ENCODE peak calls at places on chromosome 2, in nine cellular contexts. D is psoas muscle, X is GM12878, K is fibroblast of lung, R is NB4, L is GM12865, C is astrocyte of the cerebellum, A is cardiac fibroblast, Z is HFFc6. N is an unnamed sample.
A peak's percentile ranks its signal among the peaks of the same experiment; 100 is the strongest.

GRCh38 chr2:135587958-135588357 is 56.7 kb downstream of the R3HDM1 start:
- DNase-seq in D (no peak), C (no peak), Z (no peak), X (no peak), A (no peak), K (no peak), L (no peak), R (no peak), N (no peak)

GRCh38 chr2:202764991-202765390 is 106.6 kb downstream of the ICA1L start:
- DNase-seq in C (no peak), X (no peak), D (no peak), Z (no peak), A (no peak), L (no peak), K (no peak), R (no peak), N (no peak)

GRCh38 chr2:236051803-236052202 is 116.4 kb downstream of the GBX2 start:
- DNase-seq in C (no peak), R (no peak), L (no peak), K (no peak), Z (no peak), X (no peak), D (no peak), A (no peak), N (no peak)

GRCh38 chr2:10457846-10458563 is 9.9 kb upstream of the ODC1 start:
- DNase-seq in X (no peak), Z (peak; percentile 33), R (no peak), C (peak; percentile 47), K (peak; percentile 68), L (no peak), A (peak; percentile 84), D (no peak), N (no peak)

GRCh38 chr2:157404363-157404762 is 39.5 kb downstream of the CYTIP start:
- DNase-seq in D (no peak), K (no peak), C (no peak), Z (no peak), L (peak; percentile 87), X (peak; percentile 85), A (peak; percentile 44), R (no peak), N (no peak)

GRCh38 chr2:12855508-12855907 is 138.8 kb downstream of the TRIB2 start:
- DNase-seq in K (no peak), D (no peak), A (no peak), R (no peak), C (no peak), L (no peak), Z (no peak), X (no peak), N (no peak)

GRCh38 chr2:173990970-173991819 is 26.0 kb upstream of the SP3 start:
- DNase-seq in A (peak; percentile 79), X (peak; percentile 87), L (peak; percentile 85), R (no peak), K (peak; percentile 94), Z (peak; percentile 41), D (peak; percentile 81), C (peak; percentile 39), N (peak; percentile 63)

GRCh38 chr2:225004531-225004930 is 37.7 kb downstream of the DOCK10 start:
- DNase-seq in K (peak; percentile 50), X (no peak), A (peak; percentile 78), D (no peak), R (no peak), Z (peak; percentile 40), C (no peak), L (no peak), N (no peak)

GRCh38 chr2:127592761-127593227 is 53.2 kb upstream of the GPR17 start:
- DNase-seq in R (no peak), L (no peak), X (no peak), A (no peak), Z (no peak), K (no peak), D (no peak), C (no peak), N (no peak)

GRCh38 chr2:171432206-171432968 is 1.4 kb downstream of the METTL8 start:
- DNase-seq in A (no peak), K (no peak), R (peak; percentile 44), C (no peak), X (no peak), Z (no peak), D (no peak), L (peak; percentile 33), N (no peak)

GRCh38 chr2:205372141-205372540 is 310.2 kb upstream of the NRP2 start:
- DNase-seq in D (no peak), X (no peak), C (peak; percentile 68), L (no peak), R (no peak), K (peak; percentile 39), A (peak; percentile 45), Z (peak; percentile 72), N (no peak)

GRCh38 chr2:154093856-154094255 is 222.1 kb downstream of the GALNT13 start:
- DNase-seq in D (no peak), A (no peak), K (no peak), R (no peak), X (no peak), Z (no peak), L (no peak), C (no peak), N (no peak)

GRCh38 chr2:226124548-226125011 is 675.0 kb downstream of the IRS1 start:
- DNase-seq in K (peak; percentile 79), Z (no peak), A (peak; percentile 48), X (no peak), D (no peak), L (no peak), C (no peak), R (no peak), N (peak; percentile 42)

GRCh38 chr2:73830871-73831401 is 2.2 kb downstream of the STAMBP start:
- DNase-seq in R (peak; percentile 41), A (peak; percentile 97), D (no peak), K (peak; percentile 85), L (no peak), X (no peak), C (peak; percentile 84), Z (peak; percentile 91), N (peak; percentile 50)

GRCh38 chr2:241728627-241729026 is 5.8 kb upstream of the D2HGDH start:
- DNase-seq in A (no peak), R (no peak), K (no peak), C (no peak), Z (no peak), D (peak; percentile 85), X (no peak), L (no peak), N (no peak)

GRCh38 chr2:9114457-9114856 is 92.2 kb upstream of the ASAP2 start:
- DNase-seq in L (peak; percentile 16), C (no peak), R (peak; percentile 10), X (no peak), K (no peak), A (peak; percentile 42), D (no peak), Z (no peak), N (no peak)
- TF ChIP-seq CTCF in L (no peak), C (no peak), R (no peak), X (peak; percentile 45), K (no peak), A (peak; percentile 31), D (no peak), Z (no peak), N (no peak)

DNA sequence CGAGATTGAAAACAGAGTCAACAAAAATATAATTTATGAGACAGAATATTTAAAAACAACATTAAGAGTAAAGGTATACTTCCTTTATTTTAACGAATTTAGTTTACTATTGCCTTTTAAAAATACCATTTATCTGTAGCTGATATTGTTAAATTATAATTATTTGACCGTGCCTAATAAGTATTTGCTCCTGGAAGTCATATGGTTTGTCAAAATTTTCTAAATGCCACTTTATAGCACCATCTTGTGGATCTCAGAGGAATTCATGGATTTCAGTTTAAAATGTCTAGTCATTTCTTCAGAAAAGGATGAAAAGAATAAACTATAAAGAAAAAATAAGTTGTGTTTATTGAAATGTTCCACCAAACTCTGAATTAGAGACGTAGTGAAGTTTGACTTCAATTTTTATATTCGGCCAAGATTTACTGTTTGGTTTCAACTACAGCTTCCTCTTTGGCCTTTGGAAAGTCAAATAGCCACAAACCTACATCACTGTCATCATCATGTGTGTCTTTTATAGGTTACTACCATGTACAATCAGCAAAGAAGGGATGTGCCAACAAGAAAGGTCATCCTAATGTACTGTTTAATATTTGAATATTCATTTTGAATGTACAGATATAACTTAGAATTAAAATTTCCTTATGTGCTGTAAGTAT is 10.3 kb upstream of the FTCDNL1 start:
- DNase-seq in K (peak; percentile 63), C (no peak), L (peak; percentile 16), Z (peak; percentile 15), R (peak; percentile 55), D (no peak), X (no peak), A (peak; percentile 57), N (no peak)
- TF ChIP-seq CTCF in K (peak; percentile 34), C (peak; percentile 34), L (peak; percentile 28), Z (peak; percentile 79), R (peak; percentile 28), D (peak; percentile 44), X (peak; percentile 47), A (peak; percentile 51), N (peak; percentile 64)

GRCh38 chr2:162330881-162331280 is 12.4 kb upstream of the IFIH1 start:
- DNase-seq in A (peak; percentile 25), L (no peak), X (no peak), R (no peak), C (no peak), D (no peak), Z (no peak), K (no peak), N (no peak)

GRCh38 chr2:162328424-162329157 is 10.1 kb upstream of the IFIH1 start:
- DNase-seq in D (no peak), X (no peak), R (no peak), Z (no peak), L (no peak), A (no peak), C (no peak), K (no peak), N (no peak)

GRCh38 chr2:162327806-162328205 is 9.3 kb upstream of the IFIH1 start:
- DNase-seq in L (no peak), K (no peak), C (no peak), D (no peak), A (no peak), Z (no peak), R (no peak), X (no peak), N (no peak)

GRCh38 chr2:162324953-162325352 is 6.5 kb upstream of the IFIH1 start:
- DNase-seq in K (no peak), D (no peak), C (no peak), Z (no peak), A (no peak), X (no peak), L (no peak), R (no peak), N (no peak)

GRCh38 chr2:162327134-162327769 is 8.8 kb upstream of the IFIH1 start:
- DNase-seq in C (no peak), X (no peak), Z (peak; percentile 8), K (no peak), A (peak; percentile 31), L (no peak), R (peak; percentile 46), D (no peak), N (no peak)
- TF ChIP-seq CTCF in C (peak; percentile 59), X (peak; percentile 30), Z (peak; percentile 84), K (peak; percentile 41), A (peak; percentile 55), L (peak; percentile 36), R (peak; percentile 88), D (no peak), N (peak; percentile 40)

DNA sequence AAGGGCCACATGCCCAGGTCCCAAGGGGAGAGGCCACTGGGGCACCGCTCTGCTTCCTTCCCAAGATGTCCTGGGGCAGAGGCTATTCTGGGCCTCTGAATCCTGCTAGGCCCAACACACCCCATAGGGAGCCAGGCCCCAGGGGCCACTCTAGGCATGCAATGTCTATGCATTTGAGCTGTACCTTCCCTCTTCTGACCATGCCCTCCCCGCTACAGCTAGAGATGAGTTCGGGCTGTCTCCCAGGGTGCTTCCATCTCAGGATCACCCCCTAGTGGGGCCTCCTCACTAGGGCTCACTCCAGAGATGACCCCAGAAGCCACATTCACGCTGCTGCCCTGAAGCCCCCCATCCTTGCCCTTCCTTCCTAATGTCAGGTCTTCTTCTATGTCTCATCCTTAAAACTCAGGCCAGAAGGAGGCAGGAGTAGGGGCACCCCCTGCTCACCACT is 54.4 kb downstream of the TNS1 start:
- DNase-seq in Z (no peak), D (no peak), R (no peak), C (no peak), A (no peak), X (no peak), K (no peak), L (no peak), N (no peak)
- TF ChIP-seq CTCF in Z (no peak), D (no peak), R (no peak), C (no peak), A (no peak), X (no peak), K (no peak), L (no peak), N (no peak)